ENCODE peak calls at places on chromosomes 12 and 14, in six cellular contexts. One of them, this sample, is unnamed.

GRCh38 chr12:113933201-113933786 is 32.8 kb downstream of the RBM19 start:
- DNase-seq in IMR-90: peak; percentile 79
- DNase-seq in transverse colon: no peak
- DNase-seq in esophagus squamous epithelium: no peak
- DNase-seq in stomach: no peak
- DNase-seq in heart left ventricle: no peak
- DNase-seq in this sample: no peak

GRCh38 chr14:25461780-25462179 is 411.8 kb upstream of the STXBP6 start:
- DNase-seq in stomach: no peak
- DNase-seq in heart left ventricle: no peak
- DNase-seq in transverse colon: no peak
- DNase-seq in IMR-90: no peak
- DNase-seq in esophagus squamous epithelium: no peak
- DNase-seq in this sample: no peak

GRCh38 chr12:106331594-106331993 is 26.0 kb upstream of the POLR3B start:
- DNase-seq in esophagus squamous epithelium: no peak
- DNase-seq in heart left ventricle: no peak
- DNase-seq in transverse colon: no peak
- DNase-seq in IMR-90: no peak
- DNase-seq in stomach: no peak
- DNase-seq in this sample: no peak

GRCh38 chr12:42732908-42733411 is 143.4 kb upstream of the PRICKLE1 start:
- DNase-seq in heart left ventricle: no peak
- DNase-seq in IMR-90: no peak
- DNase-seq in esophagus squamous epithelium: no peak
- DNase-seq in transverse colon: no peak
- DNase-seq in stomach: no peak
- DNase-seq in this sample: no peak

GRCh38 chr14:31252865-31253264 is 45.3 kb upstream of the HECTD1 start:
- DNase-seq in transverse colon: no peak
- DNase-seq in esophagus squamous epithelium: no peak
- DNase-seq in stomach: no peak
- DNase-seq in heart left ventricle: no peak
- DNase-seq in IMR-90: no peak
- DNase-seq in this sample: no peak

GRCh38 chr14:102708494-102708893 is 68.8 kb upstream of the TRAF3 start:
- DNase-seq in heart left ventricle: no peak
- DNase-seq in stomach: no peak
- DNase-seq in transverse colon: no peak
- DNase-seq in IMR-90: no peak
- DNase-seq in esophagus squamous epithelium: no peak
- DNase-seq in this sample: peak; percentile 16

GRCh38 chr14:58082491-58083098 is 69.4 kb downstream of the ARMH4 start:
- DNase-seq in transverse colon: no peak
- DNase-seq in heart left ventricle: peak; percentile 25
- DNase-seq in esophagus squamous epithelium: no peak
- DNase-seq in IMR-90: peak; percentile 89
- DNase-seq in stomach: no peak
- DNase-seq in this sample: peak; percentile 2

GRCh38 chr12:113232787-113233585 is 11.7 kb downstream of the TPCN1 start:
- DNase-seq in transverse colon: peak; percentile 44
- DNase-seq in IMR-90: no peak
- DNase-seq in esophagus squamous epithelium: no peak
- DNase-seq in stomach: peak; percentile 25
- DNase-seq in heart left ventricle: peak; percentile 70
- DNase-seq in this sample: peak; percentile 91

GRCh38 chr12:92961949-92962348 is 32.9 kb upstream of the EEA1 start:
- DNase-seq in stomach: no peak
- DNase-seq in IMR-90: peak; percentile 27
- DNase-seq in transverse colon: no peak
- DNase-seq in heart left ventricle: no peak
- DNase-seq in esophagus squamous epithelium: no peak
- DNase-seq in this sample: no peak

GRCh38 chr14:101129750-101130149 is 226.2 kb upstream of the RTL1 start:
- DNase-seq in heart left ventricle: no peak
- DNase-seq in transverse colon: no peak
- DNase-seq in IMR-90: no peak
- DNase-seq in esophagus squamous epithelium: no peak
- DNase-seq in stomach: no peak
- DNase-seq in this sample: no peak

GRCh38 chr14:95885278-95885677 is 8.6 kb downstream of the TUNAR start:
- DNase-seq in heart left ventricle: no peak
- DNase-seq in transverse colon: no peak
- DNase-seq in stomach: no peak
- DNase-seq in IMR-90: no peak
- DNase-seq in esophagus squamous epithelium: no peak
- DNase-seq in this sample: no peak

GRCh38 chr12:67533159-67533558 is 115.4 kb upstream of the DYRK2 start:
- DNase-seq in esophagus squamous epithelium: no peak
- DNase-seq in IMR-90: no peak
- DNase-seq in transverse colon: no peak
- DNase-seq in heart left ventricle: no peak
- DNase-seq in stomach: no peak
- DNase-seq in this sample: no peak

GRCh38 chr14:32331227-32331597 is 2.1 kb downstream of the AKAP6 start:
- DNase-seq in IMR-90: no peak
- DNase-seq in stomach: no peak
- DNase-seq in esophagus squamous epithelium: no peak
- DNase-seq in transverse colon: no peak
- DNase-seq in heart left ventricle: no peak
- DNase-seq in this sample: peak; percentile 63

GRCh38 chr12:101750152-101750551 is 10.9 kb upstream of the SYCP3 start:
- DNase-seq in heart left ventricle: no peak
- DNase-seq in IMR-90: no peak
- DNase-seq in esophagus squamous epithelium: no peak
- DNase-seq in stomach: no peak
- DNase-seq in transverse colon: no peak
- DNase-seq in this sample: no peak

GRCh38 chr12:19189522-19189921 is 60.0 kb downstream of the PLEKHA5 start:
- DNase-seq in heart left ventricle: no peak
- DNase-seq in transverse colon: no peak
- DNase-seq in IMR-90: peak; percentile 31
- DNase-seq in stomach: no peak
- DNase-seq in esophagus squamous epithelium: no peak
- DNase-seq in this sample: no peak
- H3K27ac ChIP-seq in heart left ventricle: peak overlapping the region; percentile 63
- H3K27ac ChIP-seq in transverse colon: no peak overlapping the region
- H3K27ac ChIP-seq in IMR-90: no peak overlapping the region
- H3K27ac ChIP-seq in stomach: no peak overlapping the region
- H3K27ac ChIP-seq in esophagus squamous epithelium: no peak overlapping the region
- H3K27ac ChIP-seq in this sample: no peak overlapping the region

DNA sequence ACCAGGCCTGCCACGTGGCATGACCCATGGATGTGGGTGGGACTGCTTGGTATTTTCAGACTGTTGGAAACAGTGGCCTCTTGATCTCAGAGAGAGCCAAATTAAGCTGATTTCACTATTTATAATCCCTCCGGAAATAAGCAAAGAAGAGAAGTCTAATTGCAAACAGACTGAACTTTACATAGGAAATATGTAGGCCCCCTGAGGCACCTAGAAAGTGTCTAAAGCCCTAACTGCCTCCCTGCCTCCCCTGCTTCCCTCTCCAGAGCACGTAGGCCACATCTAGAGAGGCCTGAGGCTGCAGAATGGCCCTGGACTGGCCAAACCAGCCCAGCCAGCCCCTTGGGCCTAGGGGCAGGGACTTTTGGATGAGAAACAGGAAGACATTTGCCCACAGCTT is 123.8 kb downstream of the ZFP36L1 start:
- DNase-seq in transverse colon: no peak
- DNase-seq in heart left ventricle: no peak
- DNase-seq in esophagus squamous epithelium: no peak
- DNase-seq in IMR-90: no peak
- DNase-seq in stomach: no peak
- DNase-seq in this sample: no peak
- H3K4me1 ChIP-seq in transverse colon: peaks cover 30% of the 10 kb centered on the region
- H3K4me1 ChIP-seq in heart left ventricle: peaks cover 81% of the 10 kb centered on the region
- H3K4me1 ChIP-seq in esophagus squamous epithelium: peaks cover 92% of the 10 kb centered on the region
- H3K4me1 ChIP-seq in IMR-90: peaks cover 32% of the 10 kb centered on the region
- H3K4me1 ChIP-seq in stomach: peaks cover 89% of the 10 kb centered on the region
- H3K4me1 ChIP-seq in this sample: peaks cover 53% of the 10 kb centered on the region

GRCh38 chr14:50605776-50606175 is 45.8 kb downstream of the ATL1 start:
- DNase-seq in heart left ventricle: no peak
- DNase-seq in stomach: no peak
- DNase-seq in esophagus squamous epithelium: no peak
- DNase-seq in IMR-90: peak; percentile 39
- DNase-seq in transverse colon: no peak
- DNase-seq in this sample: peak; percentile 14
- TF ChIP-seq POLR2A in heart left ventricle: no peak
- TF ChIP-seq POLR2A in stomach: no peak
- TF ChIP-seq POLR2A in esophagus squamous epithelium: no peak
- TF ChIP-seq POLR2A in IMR-90: no peak
- TF ChIP-seq POLR2A in transverse colon: no peak
- TF ChIP-seq POLR2A in this sample: no peak

GRCh38 chr14:68652433-68652690 is 140.5 kb downstream of the ZFP36L1 start:
- DNase-seq in stomach: no peak
- DNase-seq in esophagus squamous epithelium: no peak
- DNase-seq in transverse colon: no peak
- DNase-seq in heart left ventricle: no peak
- DNase-seq in IMR-90: no peak
- DNase-seq in this sample: no peak

GRCh38 chr14:68650403-68650994 is 142.4 kb downstream of the ZFP36L1 start:
- DNase-seq in transverse colon: no peak
- DNase-seq in IMR-90: no peak
- DNase-seq in heart left ventricle: no peak
- DNase-seq in stomach: no peak
- DNase-seq in esophagus squamous epithelium: no peak
- DNase-seq in this sample: no peak

GRCh38 chr14:68651652-68652432 is 141.0 kb downstream of the ZFP36L1 start:
- DNase-seq in heart left ventricle: no peak
- DNase-seq in esophagus squamous epithelium: no peak
- DNase-seq in stomach: no peak
- DNase-seq in IMR-90: peak; percentile 93
- DNase-seq in transverse colon: no peak
- DNase-seq in this sample: no peak

GRCh38 chr14:68649461-68650189 is 143.2 kb downstream of the ZFP36L1 start:
- DNase-seq in IMR-90: peak; percentile 53
- DNase-seq in transverse colon: no peak
- DNase-seq in esophagus squamous epithelium: no peak
- DNase-seq in heart left ventricle: no peak
- DNase-seq in stomach: no peak
- DNase-seq in this sample: no peak

GRCh38 chr14:68651075-68651474 is 141.8 kb downstream of the ZFP36L1 start:
- DNase-seq in heart left ventricle: no peak
- DNase-seq in esophagus squamous epithelium: no peak
- DNase-seq in stomach: no peak
- DNase-seq in IMR-90: no peak
- DNase-seq in transverse colon: no peak
- DNase-seq in this sample: no peak
- H3K27ac ChIP-seq in heart left ventricle: peak overlapping the region; percentile 85
- H3K27ac ChIP-seq in esophagus squamous epithelium: peak overlapping the region; percentile 85
- H3K27ac ChIP-seq in stomach: peak overlapping the region; percentile 78
- H3K27ac ChIP-seq in IMR-90: peak overlapping the region; percentile 93
- H3K27ac ChIP-seq in transverse colon: peak overlapping the region; percentile 76
- H3K27ac ChIP-seq in this sample: no peak overlapping the region

DNA sequence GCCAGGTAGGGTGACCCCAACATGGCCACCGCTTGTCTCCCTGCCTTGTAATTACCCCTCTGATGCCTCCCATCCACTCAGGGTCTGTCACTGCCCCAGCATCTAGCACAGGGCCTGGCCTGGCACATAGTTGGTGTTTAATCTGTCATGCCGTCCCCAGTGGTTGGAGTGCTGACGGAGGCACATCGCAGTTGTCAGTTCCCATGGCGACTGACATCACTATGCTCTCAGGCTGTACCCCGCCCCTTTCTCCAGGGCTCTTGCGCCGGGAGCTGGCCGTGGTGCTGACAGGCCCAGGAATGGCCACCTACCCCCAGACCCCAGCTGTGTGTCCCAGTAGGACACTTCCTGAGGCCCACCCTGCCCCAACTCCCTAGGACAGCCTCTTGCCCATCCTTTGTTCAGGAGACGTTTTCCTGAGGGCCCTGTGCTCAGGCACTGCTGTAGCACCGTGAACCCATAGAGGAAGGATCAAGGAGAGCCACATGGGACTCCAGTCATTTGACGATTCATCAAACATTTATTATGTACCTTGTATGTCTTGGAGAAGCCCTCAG is 23.0 kb downstream of the FAM222A start:
- DNase-seq in stomach: peak; percentile 25
- DNase-seq in transverse colon: no peak
- DNase-seq in esophagus squamous epithelium: no peak
- DNase-seq in IMR-90: peak; percentile 53
- DNase-seq in heart left ventricle: peak; percentile 42
- DNase-seq in this sample: no peak
- H3K4me1 ChIP-seq in stomach: peaks cover 10% of the 10 kb centered on the region
- H3K4me1 ChIP-seq in transverse colon: no peaks in the 10 kb centered on the region
- H3K4me1 ChIP-seq in esophagus squamous epithelium: peaks cover 9% of the 10 kb centered on the region
- H3K4me1 ChIP-seq in IMR-90: peaks cover 2% of the 10 kb centered on the region
- H3K4me1 ChIP-seq in heart left ventricle: peaks cover 3% of the 10 kb centered on the region
- H3K4me1 ChIP-seq in this sample: no peaks in the 10 kb centered on the region